ENCODE peak calls at places on chromosomes 6 and 20, in four cellular contexts. A is OCI-LY7, K is lung, O is GM12865. C is an unnamed sample.

GRCh38 chr6:160667854-160668481 is 3.9 kb upstream of the LPA start:
- DNase-seq in K (no peak), O (peak), A (peak), C (peak)

GRCh38 chr6:158863646-158864045 is 44.5 kb upstream of the EZR start:
- DNase-seq in O (no peak), K (no peak), A (no peak), C (no peak)

GRCh38 chr20:53750827-53751393 is 157.3 kb upstream of the ZNF217 start:
- DNase-seq in A (peak), K (no peak), O (no peak), C (no peak)

GRCh38 chr6:119442776-119443184 is 93.2 kb upstream of the MAN1A1 start:
- DNase-seq in K (no peak), O (peak), A (peak), C (peak)

GRCh38 chr6:157865249-157865648 is 42.2 kb downstream of the SNX9 start:
- DNase-seq in A (no peak), K (no peak), O (no peak), C (no peak)

GRCh38 chr6:2749972-2750600 is 636 bp downstream of the MYLK4 start:
- DNase-seq in O (peak), K (peak), A (peak), C (no peak)

GRCh38 chr6:27280064-27280539 is 32.0 kb downstream of the POM121L2 start:
- DNase-seq in O (peak), A (no peak), K (no peak), C (no peak)

GRCh38 chr6:15088904-15089568 is 156.8 kb upstream of the JARID2 start:
- DNase-seq in O (no peak), K (no peak), A (no peak), C (no peak)

GRCh38 chr6:5728726-5729434 is 277.8 kb downstream of the NRN1 start:
- DNase-seq in O (no peak), K (peak), A (peak), C (no peak)

GRCh38 chr20:10447028-10447427 is 11.9 kb downstream of the SLX4IP start:
- DNase-seq in A (peak), K (no peak), O (peak), C (peak)

GRCh38 chr6:35543459-35544193 is 30.9 kb upstream of the TULP1 start:
- DNase-seq in O (peak), A (no peak), K (peak), C (no peak)

GRCh38 chr6:40125680-40126079 is 191.4 kb upstream of the MOCS1 start:
- DNase-seq in O (no peak), K (no peak), A (no peak), C (no peak)

GRCh38 chr6:77037439-77037838 is 425.9 kb downstream of the HTR1B start:
- DNase-seq in A (no peak), O (no peak), K (no peak), C (no peak)

GRCh38 chr20:38863024-38863851 is 57.7 kb downstream of the PPP1R16B start:
- DNase-seq in A (peak), O (peak), K (no peak), C (peak)

GRCh38 chr6:143782517-143782916 is 60.6 kb upstream of the LTV1 start:
- DNase-seq in A (no peak), K (no peak), O (no peak), C (no peak)

GRCh38 chr6:165245287-165245686 is 64.1 kb downstream of the C6orf118 start:
- DNase-seq in O (no peak), A (peak), K (no peak), C (no peak)

GRCh38 chr6:118186676-118187567 is 279.9 kb downstream of the SLC35F1 start:
- DNase-seq in K (no peak), O (peak), A (no peak), C (no peak)

GRCh38 chr6:33392168-33392947 is 735 bp downstream of the KIFC1 start:
- DNase-seq in A (peak), K (no peak), O (peak), C (no peak)

GRCh38 chr6:4804095-4804494 is 27.9 kb downstream of the CDYL start:
- DNase-seq in K (no peak), A (no peak), O (no peak), C (no peak)

GRCh38 chr20:24764027-24764797 is 184.9 kb upstream of the CST7 start:
- DNase-seq in K (no peak), O (no peak), A (no peak), C (no peak)

GRCh38 chr20:45306431-45306982 is at the start of gene RBPJL:
- DNase-seq in A (peak), O (no peak), K (no peak), C (no peak)

GRCh38 chr6:25963426-25964123 is 973 bp downstream of the TRIM38 start:
- DNase-seq in K (no peak), O (no peak), A (peak), C (no peak)

GRCh38 chr20:48708630-48709029 is 119.2 kb downstream of the PREX1 start:
- DNase-seq in O (no peak), A (no peak), K (no peak), C (no peak)

GRCh38 chr6:4383910-4384637 is 248.7 kb upstream of the ECI2 start:
- DNase-seq in K (no peak), O (no peak), A (no peak), C (no peak)

GRCh38 chr6:45377555-45378323 is at the start of gene SUPT3H:
- DNase-seq in K (peak), O (peak), A (peak), C (peak)

GRCh38 chr6:167279766-167280440 is 11.2 kb upstream of the UNC93A start:
- DNase-seq in O (no peak), K (no peak), A (no peak), C (no peak)

GRCh38 chr20:48474022-48474421 is 353.8 kb downstream of the PREX1 start:
- DNase-seq in K (no peak), A (no peak), O (no peak), C (no peak)

DNA sequence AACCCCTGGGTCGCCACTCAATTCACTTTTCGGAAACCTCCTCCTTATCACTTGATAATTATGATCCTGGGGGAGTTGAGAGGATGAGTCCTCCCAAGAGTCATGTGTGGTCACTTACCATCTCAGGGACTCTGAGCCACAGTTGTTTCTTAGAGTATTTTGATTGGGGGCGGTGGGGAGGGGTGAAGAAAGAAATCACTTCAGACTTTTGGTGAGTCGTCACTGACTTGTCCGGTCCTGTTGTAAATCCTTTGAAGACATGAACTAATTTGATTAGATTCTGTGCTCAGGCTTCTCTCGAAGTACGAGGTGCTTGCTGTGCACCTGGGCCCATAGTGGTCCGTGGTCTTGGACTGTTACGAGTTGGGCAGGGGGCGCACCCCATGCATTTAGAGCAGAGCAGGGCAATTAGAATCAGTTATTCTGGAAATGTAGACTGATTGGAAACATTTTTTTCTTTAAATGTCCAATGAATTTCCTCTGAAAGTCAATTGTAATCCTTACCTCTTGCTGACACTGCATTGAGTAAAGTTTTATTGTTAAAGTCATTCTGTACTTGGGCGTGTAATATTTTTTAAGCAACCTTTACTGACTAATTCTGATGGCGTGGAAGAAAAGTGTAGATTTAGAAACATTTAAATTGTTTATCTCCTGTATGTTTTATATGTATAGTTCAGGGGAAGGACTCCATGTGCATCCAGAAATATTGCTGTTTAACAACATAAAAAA is 173.4 kb downstream of the SLC16A10 start:
- DNase-seq in O (no peak), K (no peak), A (no peak), C (no peak)
- H3K4me3 ChIP-seq in O (peak), K (no peak), A (peak), C (peak)

GRCh38 chr20:50399917-50400704 is 110.1 kb upstream of the PTPN1 start:
- DNase-seq in O (no peak), A (no peak), K (peak), C (no peak)
- TF ChIP-seq CTCF in O (no peak), A (no peak), K (no peak), C (no peak)

GRCh38 chr6:29792123-29793035 is 35.2 kb upstream of the HLA-G start:
- DNase-seq in O (peak), A (no peak), K (peak), C (no peak)
- H3K4me3 ChIP-seq in O (peak), A (peak), K (peak), C (peak)

GRCh38 chr6:155317186-155317585 is 2.9 kb upstream of the TFB1M start:
- DNase-seq in A (peak), O (no peak), K (no peak), C (no peak)
- TF ChIP-seq CTCF in A (peak), O (no peak), K (no peak), C (no peak)

GRCh38 chr6:32294566-32294965 is 70.7 kb upstream of the NOTCH4 start:
- DNase-seq in A (no peak), O (no peak), K (no peak), C (no peak)
- H3K4me3 ChIP-seq in A (no peak), O (no peak), K (no peak), C (no peak)

DNA sequence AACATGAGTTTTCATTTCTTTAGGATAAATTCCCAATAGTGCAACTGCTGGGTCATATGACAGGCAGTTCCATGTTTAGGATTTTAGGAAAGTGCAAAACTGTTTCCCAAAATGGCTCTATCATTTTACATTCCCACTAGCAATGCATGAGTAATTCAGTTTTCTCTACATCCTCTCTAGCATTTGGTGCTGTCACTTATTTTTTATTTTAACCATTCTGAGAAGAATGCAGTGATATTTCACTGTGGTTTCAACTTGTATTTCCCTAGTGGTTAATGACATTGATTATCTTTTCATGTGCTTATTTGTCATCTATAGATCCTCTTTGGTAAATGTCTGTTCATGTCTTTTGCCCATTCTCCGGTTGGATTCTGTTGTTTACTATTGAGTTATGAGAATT is 82.7 kb downstream of the PHIP start:
- DNase-seq in A (no peak), O (no peak), K (no peak), C (no peak)
- TF ChIP-seq CTCF in A (no peak), O (no peak), K (no peak), C (no peak)

DNA sequence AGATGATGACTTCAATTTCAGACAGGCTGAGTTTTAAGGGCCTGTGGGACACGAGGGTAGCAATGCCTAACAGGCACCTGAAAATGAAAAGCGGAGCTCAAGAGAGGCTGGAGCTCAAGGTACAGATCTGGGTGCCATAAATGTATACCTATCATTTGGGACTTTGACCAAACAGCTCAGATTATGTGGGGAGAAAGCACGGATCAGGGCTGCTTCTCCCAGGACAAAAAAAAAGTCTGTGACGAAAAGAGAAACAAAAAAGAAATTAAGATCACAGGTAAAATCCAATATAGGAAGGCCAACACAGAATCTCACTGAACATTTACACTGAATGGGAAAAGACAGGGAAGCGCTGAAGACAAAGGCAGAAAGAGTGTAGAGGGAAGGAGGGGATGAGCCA is 1.9 kb downstream of the PRELID3B start:
- DNase-seq in O (no peak), A (no peak), K (no peak), C (no peak)
- H3K4me3 ChIP-seq in O (no peak), A (peak), K (no peak), C (peak)

GRCh38 chr6:7777062-7777461 is 51.2 kb downstream of the BMP6 start:
- DNase-seq in O (peak), A (no peak), K (no peak), C (no peak)
- TF ChIP-seq CTCF in O (no peak), A (no peak), K (no peak), C (no peak)